ENCODE peak calls at places on chromosome 3, in seven cellular contexts. S is stomach, J is lower leg skin, T is ovary, B is NB4, V is uterus, A is H54. Y is an unnamed sample.

GRCh38 chr3:17021614-17022013 is 136.9 kb downstream of the PLCL2 start:
- DNase-seq in B (no peak), S (no peak), J (no peak), T (no peak), V (no peak), A (no peak), Y (no peak)

GRCh38 chr3:186962445-186962844 is 32.1 kb downstream of the ST6GAL1 start:
- DNase-seq in T (no peak), J (no peak), B (no peak), V (no peak), S (no peak), A (no peak), Y (no peak)

GRCh38 chr3:5019411-5020261 is 40.4 kb downstream of the BHLHE40 start:
- DNase-seq in A (no peak), B (no peak), V (no peak), S (peak), J (peak), T (no peak), Y (no peak)

GRCh38 chr3:9028134-9028533 is 64.9 kb upstream of the RAD18 start:
- DNase-seq in T (peak), V (peak), S (peak), B (no peak), J (peak), A (no peak), Y (no peak)

GRCh38 chr3:51646091-51646490 is 25.0 kb upstream of the TEX264 start:
- DNase-seq in A (no peak), B (no peak), V (no peak), T (no peak), J (no peak), S (no peak), Y (no peak)

GRCh38 chr3:186700267-186700666 is 16.9 kb upstream of the KNG1 start:
- DNase-seq in T (no peak), S (no peak), A (no peak), J (no peak), B (no peak), V (no peak), Y (no peak)

GRCh38 chr3:45858809-45859543 is 17.1 kb upstream of the LZTFL1 start:
- DNase-seq in B (no peak), A (no peak), S (no peak), V (no peak), J (no peak), T (no peak), Y (no peak)

GRCh38 chr3:71444028-71444860 is 139.3 kb downstream of the FOXP1 start:
- DNase-seq in A (peak), B (peak), J (no peak), T (no peak), V (no peak), S (peak), Y (no peak)

GRCh38 chr3:130386604-130387263 is 41.3 kb downstream of the COL6A5 start:
- DNase-seq in J (no peak), A (no peak), S (no peak), B (no peak), T (no peak), V (no peak), Y (no peak)

GRCh38 chr3:179750720-179751328 is 98.0 kb downstream of the USP13 start:
- DNase-seq in T (no peak), S (no peak), V (no peak), B (peak), A (no peak), J (no peak), Y (no peak)

GRCh38 chr3:45109736-45110135 is 36.4 kb downstream of the CDCP1 start:
- DNase-seq in B (no peak), T (no peak), V (no peak), A (no peak), J (no peak), S (no peak), Y (no peak)

GRCh38 chr3:81581966-81582599 is 179.4 kb downstream of the GBE1 start:
- DNase-seq in V (no peak), B (peak), S (peak), T (no peak), A (no peak), J (no peak), Y (no peak)

GRCh38 chr3:184314700-184315505 is 497 bp downstream of the EIF4G1 start:
- DNase-seq in B (peak), T (peak), A (peak), J (peak), S (peak), V (peak), Y (peak)

GRCh38 chr3:3551976-3552375 is 247.3 kb upstream of the LRRN1 start:
- DNase-seq in S (no peak), A (no peak), J (no peak), B (no peak), T (no peak), V (no peak), Y (no peak)

GRCh38 chr3:136750922-136751258 is 1.3 kb downstream of the STAG1 start:
- DNase-seq in S (no peak), A (no peak), B (no peak), J (no peak), V (no peak), T (no peak), Y (no peak)

GRCh38 chr3:8548502-8549300 is 47.1 kb downstream of the LMCD1 start:
- DNase-seq in V (no peak), T (peak), B (no peak), J (peak), S (no peak), A (no peak), Y (no peak)

GRCh38 chr3:43296565-43296964 is 10.2 kb downstream of the SNRK start:
- DNase-seq in B (peak), J (no peak), A (no peak), S (no peak), T (no peak), V (no peak), Y (no peak)

GRCh38 chr3:185537369-185537970 is 14.9 kb downstream of the LIPH start:
- DNase-seq in V (no peak), A (peak), S (peak), T (no peak), B (peak), J (peak), Y (peak)

GRCh38 chr3:16124636-16125035 is 49.8 kb upstream of the GALNT15 start:
- DNase-seq in A (peak), J (no peak), V (no peak), B (peak), S (no peak), T (no peak), Y (no peak)

GRCh38 chr3:80338366-80338765 is 570.6 kb upstream of the ROBO1 start:
- DNase-seq in J (no peak), B (peak), T (no peak), V (no peak), A (no peak), S (no peak), Y (no peak)

GRCh38 chr3:16906679-16907078 is 21.9 kb downstream of the PLCL2 start:
- DNase-seq in J (no peak), A (no peak), S (no peak), B (no peak), T (no peak), V (no peak), Y (no peak)

GRCh38 chr3:156643729-156644389 is 30.5 kb upstream of the TIPARP start:
- DNase-seq in J (no peak), S (no peak), T (no peak), V (no peak), B (peak), A (no peak), Y (peak)
- TF ChIP-seq POLR2A in J (no peak), S (no peak), T (no peak), V (no peak), B (no peak), A (no peak), Y (no peak)

GRCh38 chr3:48465531-48466378 is 19.2 kb downstream of the ATRIP start:
- DNase-seq in T (peak), V (peak), J (peak), S (peak), B (peak), A (peak), Y (peak)
- TF ChIP-seq POLR2A in T (peak), V (peak), J (no peak), S (peak), B (no peak), A (peak), Y (peak)

GRCh38 chr3:38454884-38455638 is 1.4 kb downstream of the ACVR2B start:
- DNase-seq in V (peak), J (peak), T (peak), B (peak), A (peak), S (peak), Y (peak)

GRCh38 chr3:38453914-38454178 is 156 bp downstream of the ACVR2B start:
- DNase-seq in J (no peak), B (no peak), T (no peak), A (no peak), V (no peak), S (no peak), Y (no peak)

GRCh38 chr3:38450853-38451252 is 2.8 kb upstream of the ACVR2B start:
- DNase-seq in J (no peak), A (no peak), B (no peak), S (no peak), T (no peak), V (no peak), Y (no peak)

GRCh38 chr3:38454179-38454883 is 641 bp downstream of the ACVR2B start:
- DNase-seq in V (peak), J (peak), A (peak), B (peak), S (peak), T (peak), Y (peak)

GRCh38 chr3:38453075-38453913 is at the start of gene ACVR2B:
- DNase-seq in A (peak), S (peak), T (peak), J (peak), B (peak), V (peak), Y (peak)
- TF ChIP-seq POLR2A in A (no peak), S (no peak), T (no peak), J (no peak), B (no peak), V (peak), Y (no peak)

DNA sequence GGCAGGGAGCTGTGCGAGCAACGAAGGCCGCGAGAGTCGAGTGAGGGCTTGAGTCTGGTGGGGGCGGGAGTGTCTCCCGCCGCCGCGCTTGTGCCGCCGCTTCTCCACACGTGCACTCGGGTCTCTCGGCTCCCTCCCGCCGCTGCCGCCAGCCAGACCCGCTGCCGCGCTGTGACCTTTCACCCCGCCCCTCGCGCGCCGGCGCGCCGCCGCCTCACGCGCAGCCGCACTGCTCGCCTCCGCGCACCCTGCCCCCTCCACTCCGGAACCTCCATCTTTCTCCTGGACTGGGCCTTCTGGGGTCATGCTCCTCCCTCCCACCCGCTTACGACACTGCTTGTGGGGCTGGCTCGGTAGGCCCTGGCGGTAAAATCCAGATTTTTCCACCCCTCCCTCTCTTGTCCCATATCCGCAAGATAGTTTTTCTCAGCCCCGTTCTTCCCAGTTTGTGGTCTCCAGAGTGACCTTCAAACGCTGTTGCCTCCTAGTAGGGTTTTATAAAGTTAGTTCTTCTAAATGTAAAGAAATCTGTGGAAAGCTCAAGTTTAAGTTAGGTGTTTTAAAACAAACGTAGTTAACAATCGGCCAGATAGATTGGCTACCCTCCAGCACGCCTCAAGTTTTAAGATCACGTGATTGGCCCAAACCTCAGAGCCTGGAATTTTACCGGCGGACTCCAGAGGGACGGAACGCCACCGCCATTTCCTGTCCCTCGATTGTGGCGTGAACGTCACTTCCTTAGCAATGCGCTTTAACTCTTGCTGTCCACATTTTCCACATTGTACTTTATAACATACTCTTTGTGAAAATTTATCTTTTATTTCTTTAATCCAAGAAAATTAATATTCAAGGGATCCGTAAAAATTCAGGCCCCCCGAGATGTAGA is at the start of gene NAA50:
- DNase-seq in V (peak), T (peak), B (peak), J (peak), S (peak), A (peak), Y (peak)
- TF ChIP-seq POLR2A in V (peak), T (peak), B (peak), J (no peak), S (no peak), A (peak), Y (peak)

DNA sequence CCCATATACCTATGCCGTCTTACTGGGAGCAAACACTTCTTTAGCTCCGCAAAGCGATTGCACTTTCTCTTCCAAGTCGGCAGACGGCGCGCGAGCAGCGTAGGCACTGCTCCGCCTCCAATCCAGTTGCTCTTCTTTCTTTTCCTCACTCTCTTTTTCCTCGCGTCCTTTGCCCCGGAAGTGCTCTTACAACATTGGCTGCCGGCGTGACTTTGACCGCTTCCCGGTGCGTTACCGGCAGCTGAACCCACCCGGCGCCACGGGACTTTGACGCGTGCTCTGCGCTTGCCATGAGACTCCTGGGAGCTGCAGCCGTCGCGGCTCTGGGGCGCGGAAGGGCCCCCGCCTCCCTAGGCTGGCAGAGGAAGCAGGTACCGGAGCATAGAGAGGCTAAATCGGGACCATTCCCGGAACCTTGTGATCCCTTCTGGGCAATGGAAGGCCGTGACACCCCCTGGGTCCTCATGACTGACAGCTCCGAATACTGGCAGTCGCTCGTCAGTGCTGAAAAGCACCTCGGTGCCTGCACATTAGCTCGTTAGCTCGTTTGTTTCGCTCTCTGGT is at the start of gene GFM1:
- DNase-seq in V (peak), S (peak), T (peak), A (peak), J (peak), B (peak), Y (peak)
- TF ChIP-seq POLR2A in V (peak), S (no peak), T (peak), A (peak), J (no peak), B (peak), Y (peak)

DNA sequence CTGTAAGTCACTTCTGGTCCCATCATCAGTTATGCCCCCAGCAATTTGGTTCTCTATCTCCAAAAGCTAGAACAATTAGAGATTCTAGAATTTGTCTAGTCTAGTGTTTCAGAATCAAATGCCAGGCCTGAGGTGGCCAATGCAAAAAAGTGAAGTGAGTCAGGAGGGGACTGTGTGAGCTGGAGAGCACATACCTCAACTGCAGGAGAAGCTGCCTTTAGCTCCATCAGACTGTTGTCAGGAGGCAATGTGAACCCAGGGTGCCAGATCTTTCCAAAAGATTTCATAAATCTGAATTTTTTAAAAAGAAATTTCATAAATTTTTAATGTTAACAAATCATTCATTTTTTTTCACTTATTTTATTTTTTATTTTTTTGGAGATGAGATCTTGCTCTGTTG is 80.7 kb upstream of the EOMES start:
- DNase-seq in V (no peak), S (no peak), B (no peak), T (no peak), A (no peak), J (no peak), Y (no peak)
- TF ChIP-seq POLR2A in V (no peak), S (no peak), B (no peak), T (no peak), A (no peak), J (no peak), Y (no peak)

DNA sequence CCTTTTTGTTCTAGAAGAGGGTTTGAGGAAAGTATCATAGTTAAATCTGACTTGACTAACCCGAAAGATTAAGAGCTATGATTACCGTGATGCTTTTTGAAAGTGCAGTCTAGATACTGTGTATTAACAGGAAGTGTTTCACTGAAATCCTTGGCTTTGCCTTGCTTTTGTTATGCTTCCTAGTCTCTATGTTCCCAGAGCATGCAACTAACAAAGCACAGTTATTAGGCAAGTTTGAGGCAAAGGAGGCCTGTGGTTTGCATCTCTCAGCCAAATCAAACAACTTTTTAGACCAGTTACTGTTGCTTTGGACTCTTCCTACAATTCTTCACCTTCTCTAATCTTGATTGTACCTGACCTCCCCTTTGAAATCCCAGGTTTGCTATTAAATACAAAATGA is 3.9 kb downstream of the LXN start:
- DNase-seq in A (no peak), V (no peak), T (no peak), J (no peak), B (no peak), S (no peak), Y (no peak)
- TF ChIP-seq POLR2A in A (no peak), V (no peak), T (no peak), J (no peak), B (no peak), S (no peak), Y (no peak)

GRCh38 chr3:12809435-12809834 is 13.0 kb downstream of the CAND2 start:
- DNase-seq in B (no peak), S (no peak), J (no peak), T (peak), A (no peak), V (no peak), Y (no peak)

GRCh38 chr3:12810963-12811362 is 14.5 kb downstream of the CAND2 start:
- DNase-seq in T (no peak), A (no peak), J (no peak), S (no peak), V (no peak), B (no peak), Y (no peak)

GRCh38 chr3:12809001-12809400 is 12.5 kb downstream of the CAND2 start:
- DNase-seq in B (no peak), A (no peak), V (no peak), T (no peak), S (no peak), J (no peak), Y (no peak)

GRCh38 chr3:12808587-12808986 is 12.1 kb downstream of the CAND2 start:
- DNase-seq in B (no peak), J (no peak), S (no peak), V (no peak), T (no peak), A (no peak), Y (no peak)

GRCh38 chr3:12810013-12810780 is 13.7 kb downstream of the CAND2 start:
- DNase-seq in A (peak), T (peak), J (peak), V (peak), S (peak), B (peak), Y (peak)
- TF ChIP-seq POLR2A in A (peak), T (peak), J (no peak), V (peak), S (no peak), B (no peak), Y (no peak)

DNA sequence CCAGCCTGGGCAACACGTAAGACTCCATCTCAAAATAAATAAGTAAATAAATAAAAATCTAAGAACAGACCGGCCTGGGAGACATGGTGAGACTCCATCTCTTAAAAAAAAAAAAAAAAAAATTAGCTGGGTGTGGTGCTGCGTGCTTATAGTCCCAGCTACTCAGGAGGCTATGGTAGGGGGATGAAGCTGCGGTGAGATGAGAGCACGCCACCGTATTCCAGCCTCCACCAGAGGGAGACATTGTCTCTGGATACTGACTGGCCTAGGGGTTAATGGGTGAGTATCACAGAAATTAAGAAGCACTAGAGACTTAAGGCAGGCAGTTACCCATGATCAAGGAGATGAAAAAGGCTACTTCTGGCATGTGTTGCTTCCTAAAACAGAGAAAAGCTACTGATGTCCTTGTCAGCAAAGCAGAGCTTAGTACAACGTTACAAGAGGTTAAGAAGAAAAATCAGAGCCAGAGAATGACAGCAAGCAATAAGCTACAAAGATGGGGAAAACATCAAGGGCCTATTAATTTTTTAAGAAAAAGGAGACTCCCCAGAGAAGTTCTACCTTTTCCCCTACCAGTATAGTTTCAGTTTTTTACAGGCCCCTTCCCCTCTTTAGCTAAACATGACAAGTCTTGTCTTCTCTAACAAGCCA is 8.6 kb downstream of the TFRC start:
- DNase-seq in T (peak), V (peak), A (peak), B (peak), J (no peak), S (peak), Y (peak)
- TF ChIP-seq POLR2A in T (no peak), V (no peak), A (no peak), B (no peak), J (no peak), S (no peak), Y (no peak)

Y was measured in GM12892.